ENCODE peak calls at places on chromosomes 16 and 17, in ten cellular contexts. One of them, this sample, is unnamed.

GRCh38 chr16:2689968-2690830 is 7.9 kb downstream of the KCTD5 start:
- DNase-seq in NCI-H510A treated with DMSO at 0.1 percent for 48 hours: no peak
- DNase-seq in putamen: no peak
- DNase-seq in GM10248: no peak
- DNase-seq in HFF-Myc: no peak
- DNase-seq in effector memory CD4-positive, alpha-beta T cell: no peak
- DNase-seq in stimulated activated CD4-positive, alpha-beta T cell treated with anti-CD3 and anti-CD28 coated beads, Interleukin-12 subunit alpha, Interleukin-12 subunit beta, amount 100 ng/mL, for 4 hours: no peak
- DNase-seq in mammary epithelial cell: no peak
- DNase-seq in T-helper 17 cell: no peak
- DNase-seq in brain microvascular endothelial cell: no peak
- DNase-seq in this sample: no peak

GRCh38 chr16:13634253-13634652 is 285.7 kb upstream of the ERCC4 start:
- DNase-seq in NCI-H510A treated with DMSO at 0.1 percent for 48 hours: no peak
- DNase-seq in putamen: no peak
- DNase-seq in GM10248: no peak
- DNase-seq in HFF-Myc: no peak
- DNase-seq in effector memory CD4-positive, alpha-beta T cell: no peak
- DNase-seq in stimulated activated CD4-positive, alpha-beta T cell treated with anti-CD3 and anti-CD28 coated beads, Interleukin-12 subunit alpha, Interleukin-12 subunit beta, amount 100 ng/mL, for 4 hours: no peak
- DNase-seq in mammary epithelial cell: no peak
- DNase-seq in T-helper 17 cell: no peak
- DNase-seq in brain microvascular endothelial cell: no peak
- DNase-seq in this sample: no peak

GRCh38 chr17:21385281-21385845 is 9.2 kb downstream of the KCNJ12 start:
- DNase-seq in NCI-H510A treated with DMSO at 0.1 percent for 48 hours: no peak
- DNase-seq in putamen: no peak
- DNase-seq in GM10248: no peak
- DNase-seq in HFF-Myc: no peak
- DNase-seq in effector memory CD4-positive, alpha-beta T cell: no peak
- DNase-seq in stimulated activated CD4-positive, alpha-beta T cell treated with anti-CD3 and anti-CD28 coated beads, Interleukin-12 subunit alpha, Interleukin-12 subunit beta, amount 100 ng/mL, for 4 hours: no peak
- DNase-seq in mammary epithelial cell: no peak
- DNase-seq in T-helper 17 cell: no peak
- DNase-seq in brain microvascular endothelial cell: no peak
- DNase-seq in this sample: no peak

GRCh38 chr16:7651803-7652570 is 319.3 kb downstream of the RBFOX1 start:
- DNase-seq in NCI-H510A treated with DMSO at 0.1 percent for 48 hours: no peak
- DNase-seq in putamen: peak; percentile 51
- DNase-seq in GM10248: no peak
- DNase-seq in HFF-Myc: no peak
- DNase-seq in effector memory CD4-positive, alpha-beta T cell: no peak
- DNase-seq in stimulated activated CD4-positive, alpha-beta T cell treated with anti-CD3 and anti-CD28 coated beads, Interleukin-12 subunit alpha, Interleukin-12 subunit beta, amount 100 ng/mL, for 4 hours: no peak
- DNase-seq in mammary epithelial cell: no peak
- DNase-seq in T-helper 17 cell: no peak
- DNase-seq in brain microvascular endothelial cell: no peak
- DNase-seq in this sample: no peak

GRCh38 chr17:16106161-16106891 is 106.7 kb downstream of the TTC19 start:
- DNase-seq in NCI-H510A treated with DMSO at 0.1 percent for 48 hours: peak; percentile 76
- DNase-seq in putamen: peak; percentile 86
- DNase-seq in GM10248: no peak
- DNase-seq in HFF-Myc: no peak
- DNase-seq in effector memory CD4-positive, alpha-beta T cell: no peak
- DNase-seq in stimulated activated CD4-positive, alpha-beta T cell treated with anti-CD3 and anti-CD28 coated beads, Interleukin-12 subunit alpha, Interleukin-12 subunit beta, amount 100 ng/mL, for 4 hours: no peak
- DNase-seq in mammary epithelial cell: no peak
- DNase-seq in T-helper 17 cell: no peak
- DNase-seq in brain microvascular endothelial cell: no peak
- DNase-seq in this sample: peak; percentile 60

GRCh38 chr17:44256671-44257070 is 11.3 kb downstream of the SLC4A1 start:
- DNase-seq in NCI-H510A treated with DMSO at 0.1 percent for 48 hours: no peak
- DNase-seq in putamen: no peak
- DNase-seq in GM10248: no peak
- DNase-seq in HFF-Myc: no peak
- DNase-seq in effector memory CD4-positive, alpha-beta T cell: no peak
- DNase-seq in stimulated activated CD4-positive, alpha-beta T cell treated with anti-CD3 and anti-CD28 coated beads, Interleukin-12 subunit alpha, Interleukin-12 subunit beta, amount 100 ng/mL, for 4 hours: no peak
- DNase-seq in mammary epithelial cell: no peak
- DNase-seq in T-helper 17 cell: no peak
- DNase-seq in brain microvascular endothelial cell: no peak
- DNase-seq in this sample: no peak

GRCh38 chr17:16428098-16428882 is 12.9 kb downstream of the TRPV2 start:
- DNase-seq in NCI-H510A treated with DMSO at 0.1 percent for 48 hours: peak; percentile 58
- DNase-seq in putamen: peak; percentile 52
- DNase-seq in GM10248: peak; percentile 67
- DNase-seq in HFF-Myc: no peak
- DNase-seq in effector memory CD4-positive, alpha-beta T cell: no peak
- DNase-seq in stimulated activated CD4-positive, alpha-beta T cell treated with anti-CD3 and anti-CD28 coated beads, Interleukin-12 subunit alpha, Interleukin-12 subunit beta, amount 100 ng/mL, for 4 hours: peak; percentile 55
- DNase-seq in mammary epithelial cell: no peak
- DNase-seq in T-helper 17 cell: no peak
- DNase-seq in brain microvascular endothelial cell: no peak
- DNase-seq in this sample: no peak

GRCh38 chr16:89922477-89922883 is 662 bp upstream of the TUBB3 start:
- DNase-seq in NCI-H510A treated with DMSO at 0.1 percent for 48 hours: no peak
- DNase-seq in putamen: no peak
- DNase-seq in GM10248: no peak
- DNase-seq in HFF-Myc: peak; percentile 83
- DNase-seq in effector memory CD4-positive, alpha-beta T cell: no peak
- DNase-seq in stimulated activated CD4-positive, alpha-beta T cell treated with anti-CD3 and anti-CD28 coated beads, Interleukin-12 subunit alpha, Interleukin-12 subunit beta, amount 100 ng/mL, for 4 hours: no peak
- DNase-seq in mammary epithelial cell: peak; percentile 78
- DNase-seq in T-helper 17 cell: no peak
- DNase-seq in brain microvascular endothelial cell: peak; percentile 98
- DNase-seq in this sample: peak; percentile 51

This sample was measured in DMS153.